ENCODE peak calls at places on chromosomes 2 and 18, in eight cellular contexts. Z is fibroblast of mammary gland, E is GM12878, W is colonic mucosa, N is AG09319, A is lower lobe of right lung, R is kidney, H is GM13976. B is an unnamed sample.

GRCh38 chr2:63614448-63614968 is 25.7 kb downstream of the MDH1 start:
- DNase-seq in Z (peak), E (no peak), W (no peak), N (no peak), A (no peak), R (no peak), H (no peak), B (no peak)

GRCh38 chr2:88614497-88615157 is 12.6 kb downstream of the EIF2AK3 start:
- DNase-seq in Z (no peak), E (peak), W (no peak), N (no peak), A (no peak), R (no peak), H (peak), B (no peak)

GRCh38 chr2:88080545-88080944 is 12.9 kb downstream of the SMYD1 start:
- DNase-seq in Z (no peak), E (no peak), W (no peak), N (no peak), A (no peak), R (no peak), H (no peak), B (no peak)

GRCh38 chr2:151789055-151789834 is 39.0 kb downstream of the ARL5A start:
- DNase-seq in Z (no peak), E (no peak), W (no peak), N (no peak), A (no peak), R (no peak), H (no peak), B (no peak)

GRCh38 chr2:230068658-230069080 is at the start of gene SLC16A14:
- DNase-seq in Z (peak), E (peak), W (peak), N (no peak), A (no peak), R (no peak), H (peak), B (no peak)

GRCh38 chr2:201448701-201449100 is 2.6 kb downstream of the TRAK2 start:
- DNase-seq in Z (no peak), E (no peak), W (peak), N (no peak), A (no peak), R (no peak), H (no peak), B (no peak)

GRCh38 chr2:45813003-45813601 is 161.6 kb downstream of the PRKCE start:
- DNase-seq in Z (peak), E (no peak), W (no peak), N (no peak), A (no peak), R (no peak), H (no peak), B (no peak)

GRCh38 chr2:140654565-140654964 is 1476.3 kb downstream of the LRP1B start:
- DNase-seq in Z (peak), E (no peak), W (no peak), N (no peak), A (no peak), R (no peak), H (no peak), B (no peak)

GRCh38 chr2:188676012-188676405 is 298.2 kb upstream of the COL3A1 start:
- DNase-seq in Z (peak), E (no peak), W (no peak), N (no peak), A (no peak), R (no peak), H (no peak), B (no peak)

GRCh38 chr2:159185401-159186130 is 100.9 kb downstream of the WDSUB1 start:
- DNase-seq in Z (peak), E (peak), W (no peak), N (no peak), A (no peak), R (no peak), H (peak), B (no peak)

DNA sequence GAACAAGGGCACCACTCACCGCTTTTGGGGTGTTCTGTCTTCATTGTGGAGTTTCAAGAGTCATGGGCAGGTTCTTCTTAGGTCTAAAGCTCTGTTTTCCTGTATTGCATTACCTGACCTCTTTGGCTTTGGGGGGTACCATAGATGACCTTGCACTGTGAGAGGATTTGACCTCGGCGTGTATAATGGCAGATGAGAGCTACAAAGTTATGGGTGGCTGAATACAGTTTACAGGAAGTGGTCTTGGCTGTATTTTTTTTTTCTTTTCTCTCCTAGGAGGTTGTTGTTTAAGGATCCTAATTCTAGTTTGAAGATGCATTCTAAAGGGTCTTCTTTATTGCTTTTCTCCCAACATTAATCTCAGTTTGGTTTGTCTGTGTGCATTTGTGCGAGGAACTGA is 11.5 kb downstream of the GAL3ST2 start:
- DNase-seq in Z (no peak), E (no peak), W (no peak), N (no peak), A (no peak), R (no peak), H (no peak), B (no peak)
- TF ChIP-seq CTCF in Z (no peak), E (no peak), W (no peak), N (no peak), A (no peak), R (no peak), H (no peak), B (no peak)

GRCh38 chr2:154455201-154455600 is 243.3 kb upstream of the KCNJ3 start:
- DNase-seq in Z (peak), E (no peak), W (no peak), N (no peak), A (no peak), R (no peak), H (no peak), B (no peak)

GRCh38 chr2:154452471-154452870 is 246.0 kb upstream of the KCNJ3 start:
- DNase-seq in Z (no peak), E (no peak), W (no peak), N (no peak), A (no peak), R (no peak), H (no peak), B (no peak)

GRCh38 chr2:154449951-154450658 is 248.4 kb upstream of the KCNJ3 start:
- DNase-seq in Z (no peak), E (no peak), W (no peak), N (no peak), A (no peak), R (no peak), H (no peak), B (no peak)

GRCh38 chr2:154455871-154456270 is 242.6 kb upstream of the KCNJ3 start:
- DNase-seq in Z (peak), E (no peak), W (no peak), N (no peak), A (no peak), R (no peak), H (no peak), B (no peak)

DNA sequence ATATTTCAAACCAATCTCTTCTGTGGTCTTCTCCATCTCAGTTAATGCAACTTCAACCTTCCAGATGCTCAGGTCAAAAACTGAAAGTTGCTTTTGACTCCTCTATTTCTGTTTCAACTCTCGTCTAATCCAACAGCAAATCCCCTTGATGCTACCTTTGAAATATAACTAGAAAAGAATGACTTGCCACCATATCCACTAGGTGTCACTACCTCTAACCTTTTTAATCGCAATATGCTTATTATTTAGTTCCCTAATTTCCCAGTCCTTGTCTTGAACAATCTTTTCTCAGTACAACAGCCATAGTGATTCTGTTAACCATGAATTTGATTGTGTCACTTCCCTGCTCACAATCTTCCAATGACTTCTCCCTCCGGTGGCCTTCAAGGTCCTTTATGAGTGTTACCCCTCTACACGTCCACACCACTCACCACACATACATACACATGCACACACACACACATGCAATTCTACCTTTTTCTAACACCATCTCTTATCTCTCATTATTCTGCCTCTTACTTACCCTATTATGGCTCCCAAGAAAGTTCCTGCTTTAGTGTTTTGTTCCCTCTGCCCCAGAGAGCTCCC is 245.5 kb upstream of the KCNJ3 start:
- DNase-seq in Z (peak), E (peak), W (no peak), N (no peak), A (no peak), R (no peak), H (peak), B (no peak)
- TF ChIP-seq CTCF in Z (peak), E (peak), W (no peak), N (no peak), A (peak), R (peak), H (peak), B (peak)

GRCh38 chr2:163338270-163338669 is 397.5 kb downstream of the FIGN start:
- DNase-seq in Z (no peak), E (no peak), W (no peak), N (no peak), A (no peak), R (no peak), H (no peak), B (no peak)
- TF ChIP-seq CTCF in Z (no peak), E (no peak), W (no peak), N (no peak), A (no peak), R (no peak), H (no peak), B (no peak)

DNA sequence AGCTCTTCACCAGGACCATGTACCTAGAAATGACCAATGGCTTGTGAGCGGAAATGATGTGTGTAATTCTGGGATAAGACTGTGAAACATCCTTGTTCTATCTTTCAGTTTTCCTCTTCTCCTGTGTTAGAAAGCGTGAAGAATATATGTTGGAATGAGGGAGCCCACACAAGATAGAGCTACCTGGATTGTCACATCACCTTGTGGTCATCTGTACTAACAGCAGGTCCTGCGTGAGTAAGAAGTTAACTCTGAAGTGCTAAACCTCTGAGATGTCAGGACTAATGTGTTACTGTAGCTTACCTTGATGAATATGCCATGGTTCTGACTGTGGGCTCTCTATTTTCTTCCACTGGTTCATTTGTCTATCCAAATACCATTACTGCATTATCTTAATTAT is 75.6 kb downstream of the FASTKD2 start:
- DNase-seq in Z (no peak), E (no peak), W (no peak), N (no peak), A (no peak), R (no peak), H (no peak), B (no peak)
- TF ChIP-seq CTCF in Z (no peak), E (no peak), W (no peak), N (no peak), A (no peak), R (no peak), H (no peak), B (no peak)

GRCh38 chr18:79467126-79467525 is 71.4 kb downstream of the NFATC1 start:
- DNase-seq in Z (no peak), E (no peak), W (no peak), N (no peak), A (no peak), R (no peak), H (no peak), B (no peak)

GRCh38 chr18:79469309-79469708 is 73.6 kb downstream of the NFATC1 start:
- DNase-seq in Z (no peak), E (no peak), W (no peak), N (no peak), A (no peak), R (no peak), H (no peak), B (no peak)

GRCh38 chr18:79465392-79465991 is 69.8 kb downstream of the NFATC1 start:
- DNase-seq in Z (peak), E (peak), W (no peak), N (no peak), A (no peak), R (peak), H (peak), B (no peak)

GRCh38 chr18:79463424-79463960 is 67.8 kb downstream of the NFATC1 start:
- DNase-seq in Z (no peak), E (no peak), W (no peak), N (no peak), A (no peak), R (no peak), H (no peak), B (no peak)

DNA sequence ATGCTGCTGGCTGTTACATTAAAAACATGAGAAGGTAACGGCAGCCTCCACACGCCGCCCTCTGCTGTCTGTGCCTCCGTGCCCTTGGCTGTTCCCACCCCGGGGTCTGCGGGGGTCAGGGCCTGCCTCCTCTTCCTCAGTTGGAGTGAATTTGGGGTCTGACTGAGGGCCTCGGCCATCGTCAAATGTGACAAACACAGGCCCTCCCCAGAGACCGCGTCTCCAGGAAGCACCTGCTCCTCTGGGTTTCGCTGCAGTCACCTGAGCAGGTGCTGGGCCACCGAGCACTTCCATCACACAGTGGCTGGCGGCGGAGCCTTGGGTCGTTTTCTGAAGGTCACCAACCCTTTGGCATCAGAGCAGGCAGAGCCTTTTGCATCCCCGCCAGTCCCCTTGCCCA is 70.9 kb downstream of the NFATC1 start:
- DNase-seq in Z (no peak), E (no peak), W (no peak), N (no peak), A (no peak), R (no peak), H (peak), B (no peak)
- TF ChIP-seq CTCF in Z (no peak), E (no peak), W (no peak), N (no peak), A (no peak), R (no peak), H (no peak), B (no peak)

DNA sequence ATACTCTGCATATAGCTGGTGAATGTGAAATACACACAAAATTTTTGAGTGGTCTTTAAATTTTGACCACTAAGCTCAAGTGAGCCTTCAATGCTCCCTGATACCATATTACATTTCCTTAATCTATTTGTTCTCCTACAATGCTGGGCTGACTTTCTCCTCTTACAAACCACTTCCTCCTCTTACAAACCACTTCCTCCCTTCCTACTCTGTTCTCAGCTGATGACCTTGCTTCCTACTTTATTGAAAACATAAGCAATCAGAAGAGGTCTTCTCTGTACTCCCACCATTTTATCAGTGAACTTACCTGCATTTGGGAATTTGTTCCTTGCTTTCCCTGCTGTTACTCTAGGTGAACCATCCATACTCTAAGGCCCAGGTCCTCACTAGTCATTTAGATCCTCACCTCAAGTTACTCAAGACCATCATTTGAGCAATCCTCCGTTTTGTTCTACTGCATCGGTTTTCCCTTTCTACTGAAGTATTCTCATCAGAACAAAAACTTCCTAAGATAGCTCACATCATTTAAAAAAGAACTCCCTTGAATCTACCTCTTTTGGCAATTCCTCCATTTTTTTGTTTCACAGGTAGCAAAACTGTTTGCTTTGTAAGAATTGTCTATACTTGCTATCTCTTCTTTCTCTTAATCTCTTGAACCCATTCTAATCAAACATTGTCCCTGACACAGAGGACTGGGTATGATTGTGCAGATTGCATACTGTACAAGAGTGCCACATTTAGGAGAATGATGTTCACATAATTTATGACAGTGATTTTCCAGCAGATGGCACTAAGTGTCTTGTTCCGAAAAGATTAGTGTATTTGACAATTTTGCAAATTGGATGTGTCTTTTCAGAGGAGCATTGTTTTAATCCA is 96.5 kb downstream of the EPB41L5 start:
- DNase-seq in Z (peak), E (peak), W (no peak), N (no peak), A (no peak), R (no peak), H (peak), B (no peak)
- TF ChIP-seq CTCF in Z (peak), E (peak), W (peak), N (peak), A (peak), R (peak), H (peak), B (no peak)

DNA sequence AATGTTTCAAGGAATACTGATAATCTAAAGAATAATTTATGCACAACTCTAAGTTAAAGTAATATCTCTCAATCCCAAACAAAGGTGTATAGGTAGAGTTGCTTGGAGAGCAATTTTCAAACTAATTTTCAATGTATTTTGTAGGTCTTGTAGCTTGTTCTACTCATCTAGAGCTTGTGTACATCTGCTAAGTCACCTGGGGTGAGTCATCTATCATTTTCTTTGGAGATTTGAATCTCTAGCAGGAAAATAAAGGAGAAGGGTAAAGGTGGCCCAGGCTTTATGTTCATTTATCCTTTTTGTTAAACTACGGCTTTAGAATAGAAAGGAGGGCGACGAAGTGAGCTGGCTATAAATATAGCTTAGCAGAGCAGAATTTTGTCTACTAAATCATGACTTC is 76.8 kb upstream of the THUMPD2 start:
- DNase-seq in Z (no peak), E (no peak), W (no peak), N (no peak), A (no peak), R (no peak), H (no peak), B (no peak)
- TF ChIP-seq CTCF in Z (no peak), E (no peak), W (no peak), N (no peak), A (no peak), R (no peak), H (no peak), B (no peak)

DNA sequence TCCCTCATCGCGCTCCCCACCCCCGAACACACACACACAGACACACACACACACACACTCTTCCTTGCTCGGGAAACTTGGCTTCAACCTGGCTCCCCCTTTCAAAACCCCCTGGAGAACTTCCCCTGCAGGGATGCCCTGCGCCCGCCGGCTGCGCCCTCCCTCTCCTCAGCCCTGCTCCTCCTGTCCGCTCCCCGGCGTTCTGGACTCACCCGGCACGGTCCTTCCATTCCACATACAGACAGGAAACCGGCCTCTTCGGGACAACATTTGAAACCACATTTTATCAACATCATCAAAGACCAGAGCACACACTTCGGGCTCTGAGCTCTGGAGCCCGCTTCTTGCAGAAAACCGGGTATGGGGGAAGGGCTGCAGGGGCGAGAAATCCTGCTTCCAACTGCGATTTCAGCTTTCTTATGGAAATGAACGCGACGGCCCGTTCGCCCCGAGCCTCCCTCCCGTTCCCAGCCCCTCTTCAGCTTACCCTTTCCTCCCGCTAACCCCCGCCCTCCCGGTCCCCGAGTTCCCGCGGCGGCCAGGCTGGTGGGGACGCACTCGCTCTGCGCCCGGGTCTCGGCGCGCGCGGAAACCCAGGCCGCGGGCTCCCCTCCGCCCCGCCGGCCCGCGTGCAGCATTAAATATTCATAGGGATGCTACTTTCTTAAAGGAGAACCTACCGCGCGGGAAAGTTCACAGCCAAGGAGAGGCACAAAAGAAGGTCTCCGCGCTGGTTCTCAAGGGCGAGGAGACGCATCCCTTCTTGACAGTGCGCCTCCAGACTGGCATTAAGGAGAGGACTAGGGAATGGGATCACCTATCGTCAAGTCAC is 18.3 kb downstream of the POU3F3 start:
- DNase-seq in Z (no peak), E (no peak), W (no peak), N (no peak), A (no peak), R (peak), H (no peak), B (no peak)
- TF ChIP-seq CTCF in Z (no peak), E (no peak), W (no peak), N (no peak), A (no peak), R (no peak), H (no peak), B (no peak)

GRCh38 chr2:157900684-157901083 is 24.6 kb upstream of the ACVR1 start:
- DNase-seq in Z (no peak), E (no peak), W (no peak), N (no peak), A (no peak), R (no peak), H (no peak), B (no peak)

GRCh38 chr2:157900203-157900602 is 24.1 kb upstream of the ACVR1 start:
- DNase-seq in Z (no peak), E (no peak), W (no peak), N (no peak), A (no peak), R (no peak), H (no peak), B (no peak)

GRCh38 chr2:157899125-157899839 is 23.2 kb upstream of the ACVR1 start:
- DNase-seq in Z (no peak), E (no peak), W (no peak), N (no peak), A (no peak), R (no peak), H (no peak), B (no peak)

GRCh38 chr2:157903051-157903625 is 27.0 kb upstream of the ACVR1 start:
- DNase-seq in Z (no peak), E (no peak), W (no peak), N (no peak), A (no peak), R (no peak), H (no peak), B (no peak)

GRCh38 chr2:157901325-157901724 is 25.2 kb upstream of the ACVR1 start:
- DNase-seq in Z (no peak), E (no peak), W (no peak), N (no peak), A (no peak), R (no peak), H (no peak), B (no peak)
- TF ChIP-seq CTCF in Z (peak), E (peak), W (peak), N (no peak), A (peak), R (no peak), H (peak), B (no peak)